ENCODE peak calls at places on chromosomes 6 and 20, in six cellular contexts. S is MM.1S, N is right cardiac atrium, P is cardiac muscle cell, E is psoas muscle, I is neuronal stem cell. M is an unnamed sample.

GRCh38 chr20:2299301-2299700 is 3.5 kb downstream of the TGM3 start:
- DNase-seq in S (no peak), N (peak), P (no peak), E (peak), I (no peak), M (no peak)

GRCh38 chr6:43184268-43184985 is 2.4 kb downstream of the CUL9 start:
- DNase-seq in S (no peak), N (no peak), P (no peak), E (no peak), I (no peak), M (no peak)

GRCh38 chr6:37456816-37457560 is 24.0 kb downstream of the CMTR1 start:
- DNase-seq in S (no peak), N (peak), P (no peak), E (peak), I (no peak), M (no peak)

GRCh38 chr20:14568225-14568624 is 230.8 kb upstream of the FLRT3 start:
- DNase-seq in S (no peak), N (no peak), P (no peak), E (no peak), I (peak), M (no peak)

GRCh38 chr6:45610832-45611231 is 233.1 kb upstream of the SUPT3H start:
- DNase-seq in S (no peak), N (no peak), P (no peak), E (no peak), I (no peak), M (no peak)

GRCh38 chr6:152096863-152097496 is 289.5 kb downstream of the ESR1 start:
- DNase-seq in S (no peak), N (no peak), P (no peak), E (no peak), I (no peak), M (no peak)

GRCh38 chr20:3239026-3239866 is at the start of gene SLC4A11:
- DNase-seq in S (peak), N (peak), P (peak), E (peak), I (peak), M (peak)

GRCh38 chr6:125658759-125659431 is 90.5 kb upstream of the HEY2 start:
- DNase-seq in S (no peak), N (no peak), P (peak), E (no peak), I (no peak), M (no peak)

GRCh38 chr6:15662246-15663056 is at the start of gene DTNBP1:
- DNase-seq in S (peak), N (peak), P (peak), E (peak), I (peak), M (no peak)

GRCh38 chr20:41534842-41535241 is 83.3 kb downstream of the CHD6 start:
- DNase-seq in S (no peak), N (no peak), P (no peak), E (no peak), I (no peak), M (no peak)

GRCh38 chr6:26032387-26033131 is 54.7 kb upstream of the HFE start:
- DNase-seq in S (peak), N (no peak), P (peak), E (no peak), I (peak), M (no peak)

GRCh38 chr6:118783931-118784528 is 109.9 kb upstream of the ASF1A start:
- DNase-seq in S (no peak), N (no peak), P (peak), E (no peak), I (no peak), M (no peak)

GRCh38 chr20:1868856-1869255 is 26.4 kb upstream of the SIRPA start:
- DNase-seq in S (no peak), N (no peak), P (no peak), E (no peak), I (no peak), M (no peak)

DNA sequence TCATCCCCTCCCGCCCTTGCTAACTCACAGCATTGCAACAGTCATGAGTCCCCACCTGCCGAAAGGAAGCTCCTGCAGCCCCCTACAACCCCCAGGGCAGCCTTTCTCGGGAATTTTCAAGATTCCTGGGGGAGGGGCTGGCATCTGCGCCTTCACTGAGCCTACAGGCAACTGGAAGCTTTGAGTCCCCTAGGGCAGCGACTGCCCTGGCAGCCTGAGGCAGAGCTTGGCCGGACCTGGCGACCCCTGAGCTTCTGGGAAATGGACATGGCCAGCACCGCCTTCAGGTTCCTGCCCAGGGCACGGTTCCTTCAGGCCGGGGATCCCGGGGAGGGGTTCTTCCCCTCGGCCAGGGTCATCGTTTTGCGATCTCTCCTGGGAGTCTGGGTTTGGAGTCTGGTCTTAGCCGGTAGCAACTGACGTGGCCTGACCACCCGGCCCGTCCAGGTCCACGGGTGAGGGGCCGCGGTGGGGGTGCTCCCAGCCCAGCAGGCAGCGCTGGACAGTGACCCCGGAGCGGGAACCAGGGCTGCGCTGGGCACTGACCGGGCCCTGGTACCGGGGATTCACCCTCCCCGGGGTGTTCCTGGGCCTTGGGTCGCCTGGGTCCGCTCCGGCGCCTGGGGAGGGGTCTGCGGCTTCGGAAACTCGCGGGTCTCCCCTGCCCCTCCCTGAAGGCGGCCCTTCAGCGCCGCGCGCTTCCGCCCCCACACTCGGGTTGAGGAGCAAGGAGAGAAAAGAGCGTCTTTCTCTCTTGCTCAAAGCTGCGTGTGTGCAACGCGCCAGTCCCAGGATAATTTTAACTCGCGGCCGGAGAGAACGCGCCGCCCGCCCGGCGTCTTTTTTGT is 595 bp upstream of the COL9A3 start:
- DNase-seq in S (no peak), N (no peak), P (peak), E (no peak), I (peak), M (peak)
- H3K27ac ChIP-seq in S (no peak), N (no peak), P (no peak), E (no peak), I (peak), M (no peak)

DNA sequence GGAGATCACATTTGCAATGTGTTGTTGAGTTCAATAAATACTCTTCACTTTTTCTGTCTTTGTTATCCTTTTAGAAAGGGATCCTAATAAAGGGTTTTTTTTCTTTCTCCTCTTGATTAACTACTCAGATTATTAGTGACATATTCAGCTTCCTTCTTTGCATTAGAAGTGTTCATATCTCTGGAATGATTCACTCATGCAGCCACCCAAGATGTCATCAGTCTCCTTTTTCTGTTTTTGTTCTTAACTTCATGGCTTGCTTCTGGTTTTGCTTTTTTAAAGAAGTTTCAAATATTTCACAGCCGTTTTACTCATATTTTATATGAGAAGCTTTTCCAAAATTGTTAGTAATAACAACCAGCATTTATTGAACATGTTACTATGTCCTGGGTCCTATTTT is 187.6 kb downstream of the TMEM242 start:
- DNase-seq in S (no peak), N (no peak), P (no peak), E (no peak), I (no peak), M (no peak)
- H3K27ac ChIP-seq in S (no peak), N (no peak), P (no peak), E (no peak), I (no peak), M (peak)

GRCh38 chr6:30898750-30899360 is 9.2 kb upstream of the GTF2H4 start:
- DNase-seq in S (no peak), N (peak), P (no peak), E (no peak), I (no peak), M (no peak)

GRCh38 chr6:30900863-30901417 is 7.1 kb upstream of the GTF2H4 start:
- DNase-seq in S (no peak), N (no peak), P (no peak), E (no peak), I (no peak), M (peak)

GRCh38 chr6:30903236-30903635 is 4.8 kb upstream of the GTF2H4 start:
- DNase-seq in S (no peak), N (no peak), P (no peak), E (no peak), I (no peak), M (no peak)

GRCh38 chr6:30901436-30901835 is 6.6 kb upstream of the GTF2H4 start:
- DNase-seq in S (no peak), N (no peak), P (no peak), E (no peak), I (no peak), M (no peak)

DNA sequence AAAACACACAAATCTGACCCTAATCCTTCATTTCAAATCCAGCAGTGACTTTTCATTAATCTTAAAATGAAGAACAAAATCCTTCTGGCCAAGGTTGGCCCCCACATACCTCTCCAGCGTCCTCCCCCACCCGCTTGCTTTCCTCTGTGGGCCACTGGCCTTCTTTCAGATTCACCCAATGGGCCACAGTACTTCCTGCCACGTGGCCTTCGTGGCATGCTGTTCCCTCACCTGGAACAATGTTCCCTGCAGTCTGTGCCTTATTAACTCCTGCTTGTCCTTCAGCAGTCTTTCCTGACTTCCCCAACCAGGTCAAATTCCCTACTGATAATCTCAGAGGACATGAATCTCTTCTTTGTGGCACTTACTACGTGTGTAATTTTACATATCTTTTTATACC is 5.3 kb upstream of the GTF2H4 start:
- DNase-seq in S (no peak), N (no peak), P (no peak), E (no peak), I (no peak), M (no peak)
- H3K27ac ChIP-seq in S (no peak), N (no peak), P (no peak), E (no peak), I (no peak), M (no peak)

DNA sequence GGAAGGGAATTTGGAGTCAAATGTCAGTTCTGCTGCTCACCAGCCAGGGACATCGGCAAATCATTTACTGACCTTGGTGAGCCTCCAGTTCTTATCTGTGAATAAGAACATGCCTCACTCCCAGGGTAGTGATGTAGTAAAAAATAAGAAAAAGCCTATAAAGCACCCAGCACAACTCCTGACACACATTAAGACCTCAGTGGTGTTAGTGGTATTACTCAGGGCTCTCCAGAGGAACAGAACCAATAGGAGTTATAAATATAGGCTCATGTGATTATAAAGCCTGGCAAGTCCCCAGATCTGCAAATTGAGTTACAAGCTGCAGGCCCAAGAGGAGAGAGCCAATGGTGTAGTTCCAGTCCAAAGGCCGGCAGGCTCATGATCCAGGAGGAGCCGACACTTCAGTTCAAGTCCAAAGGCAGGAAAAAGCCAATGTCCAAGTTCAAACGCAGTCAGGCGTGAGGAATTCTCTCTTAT is 71.3 kb upstream of the EYA2 start:
- DNase-seq in S (no peak), N (peak), P (no peak), E (no peak), I (no peak), M (no peak)
- H3K27ac ChIP-seq in S (no peak), N (peak), P (no peak), E (no peak), I (no peak), M (no peak)

GRCh38 chr6:41732149-41732548 is 3.3 kb downstream of the TFEB start:
- DNase-seq in S (no peak), N (no peak), P (no peak), E (no peak), I (no peak), M (no peak)
- H3K27ac ChIP-seq in S (peak), N (no peak), P (no peak), E (peak), I (no peak), M (no peak)

GRCh38 chr20:32828029-32828666 is 8.4 kb downstream of the MAPRE1 start:
- DNase-seq in S (no peak), N (no peak), P (no peak), E (no peak), I (no peak), M (no peak)
- H3K27ac ChIP-seq in S (no peak), N (no peak), P (no peak), E (no peak), I (no peak), M (no peak)

GRCh38 chr6:134217110-134217509 is 100.8 kb downstream of the SGK1 start:
- DNase-seq in S (no peak), N (no peak), P (no peak), E (no peak), I (no peak), M (no peak)
- H3K27ac ChIP-seq in S (no peak), N (no peak), P (no peak), E (no peak), I (no peak), M (no peak)

M was measured in SK-N-SH.